ENCODE peak calls at places on chromosomes 5 and 9, in four cellular contexts. Y is HepG2, W is A549, R is GM12878. Z is an unnamed sample.

GRCh38 chr5:148791334-148791667 is 35.1 kb upstream of the ADRB2 start:
- DNase-seq in Y (no peak), W (no peak), R (peak; percentile 77), Z (peak; percentile 84)

GRCh38 chr5:132489871-132490483 is 596 bp downstream of the IRF1 start:
- DNase-seq in Y (no peak), W (peak; percentile 25), R (no peak), Z (peak; percentile 43)

GRCh38 chr9:928363-929042 is 48.0 kb upstream of the DMRT3 start:
- DNase-seq in Y (peak; percentile 28), W (peak; percentile 48), R (no peak), Z (no peak)

GRCh38 chr9:138024831-138025291 is 147.3 kb downstream of the CACNA1B start:
- DNase-seq in Y (no peak), W (no peak), R (no peak), Z (no peak)

GRCh38 chr9:87259543-87259942 is 238.1 kb upstream of the DAPK1 start:
- DNase-seq in Y (no peak), W (no peak), R (peak; percentile 28), Z (no peak)

GRCh38 chr9:114428466-114428865 is 40.7 kb upstream of the AKNA start:
- DNase-seq in Y (no peak), W (no peak), R (no peak), Z (no peak)

GRCh38 chr9:98570055-98570454 is 138.7 kb downstream of the GABBR2 start:
- DNase-seq in Y (no peak), W (no peak), R (no peak), Z (no peak)

GRCh38 chr9:126613656-126614055 is at the start of gene LMX1B:
- DNase-seq in Y (no peak), W (peak; percentile 89), R (no peak), Z (peak; percentile 17)

GRCh38 chr5:154038241-154038603 is 488 bp downstream of the FAM114A2 start:
- DNase-seq in Y (peak; percentile 43), W (no peak), R (no peak), Z (no peak)

GRCh38 chr9:135130266-135130976 is 43.0 kb downstream of the OLFM1 start:
- DNase-seq in Y (no peak), W (peak; percentile 67), R (peak; percentile 13), Z (no peak)

GRCh38 chr9:90953200-90953599 is 151.6 kb downstream of the SYK start:
- DNase-seq in Y (no peak), W (no peak), R (no peak), Z (no peak)

GRCh38 chr5:75885849-75886596 is 168.8 kb upstream of the POC5 start:
- DNase-seq in Y (no peak), W (no peak), R (no peak), Z (no peak)

GRCh38 chr9:17319822-17320221 is 185.0 kb downstream of the CNTLN start:
- DNase-seq in Y (no peak), W (no peak), R (no peak), Z (peak; percentile 4)

GRCh38 chr5:139295692-139296091 is 2.2 kb downstream of the MATR3 start:
- DNase-seq in Y (no peak), W (no peak), R (no peak), Z (peak; percentile 39)

GRCh38 chr9:37332581-37332980 is 89.9 kb upstream of the GRHPR start:
- DNase-seq in Y (no peak), W (no peak), R (no peak), Z (no peak)

GRCh38 chr9:37327553-37327952 is 94.9 kb upstream of the GRHPR start:
- DNase-seq in Y (no peak), W (no peak), R (no peak), Z (no peak)

GRCh38 chr9:37331871-37332270 is 90.6 kb upstream of the GRHPR start:
- DNase-seq in Y (no peak), W (no peak), R (no peak), Z (no peak)

GRCh38 chr9:37328561-37329227 is 93.8 kb upstream of the GRHPR start:
- DNase-seq in Y (no peak), W (no peak), R (no peak), Z (no peak)

DNA sequence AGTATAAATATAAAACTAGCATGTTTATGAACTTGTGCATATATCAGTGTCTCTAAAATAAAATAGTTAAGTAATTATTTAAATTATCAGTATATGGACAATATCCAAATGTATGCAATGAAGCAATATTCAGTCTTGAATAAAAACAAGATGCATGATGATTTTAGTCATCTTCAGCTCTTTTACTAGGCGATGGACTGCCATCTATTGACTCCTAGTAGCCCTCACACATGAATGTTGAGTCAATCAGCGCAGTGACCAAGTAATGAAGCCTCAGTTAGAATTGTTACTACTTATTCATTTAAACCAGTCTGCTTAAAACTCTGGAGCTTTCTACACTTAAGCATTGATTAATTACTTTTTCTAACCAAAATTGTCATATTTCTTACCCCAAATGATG is 92.9 kb upstream of the GRHPR start:
- DNase-seq in Y (no peak), W (peak; percentile 68), R (no peak), Z (peak; percentile 50)
- TF ChIP-seq RFX5 in Y (no peak), W (no peak), R (no peak), Z (no peak)

GRCh38 chr9:136519263-136520052 is 26.4 kb downstream of the NOTCH1 start:
- DNase-seq in Y (no peak), W (no peak), R (no peak), Z (no peak)

GRCh38 chr9:136521541-136521940 is 24.3 kb downstream of the NOTCH1 start:
- DNase-seq in Y (no peak), W (no peak), R (no peak), Z (no peak)

GRCh38 chr9:136525207-136525606 is 20.6 kb downstream of the NOTCH1 start:
- DNase-seq in Y (no peak), W (no peak), R (no peak), Z (no peak)

GRCh38 chr9:136520053-136520540 is 25.8 kb downstream of the NOTCH1 start:
- DNase-seq in Y (peak; percentile 80), W (peak; percentile 72), R (no peak), Z (no peak)

DNA sequence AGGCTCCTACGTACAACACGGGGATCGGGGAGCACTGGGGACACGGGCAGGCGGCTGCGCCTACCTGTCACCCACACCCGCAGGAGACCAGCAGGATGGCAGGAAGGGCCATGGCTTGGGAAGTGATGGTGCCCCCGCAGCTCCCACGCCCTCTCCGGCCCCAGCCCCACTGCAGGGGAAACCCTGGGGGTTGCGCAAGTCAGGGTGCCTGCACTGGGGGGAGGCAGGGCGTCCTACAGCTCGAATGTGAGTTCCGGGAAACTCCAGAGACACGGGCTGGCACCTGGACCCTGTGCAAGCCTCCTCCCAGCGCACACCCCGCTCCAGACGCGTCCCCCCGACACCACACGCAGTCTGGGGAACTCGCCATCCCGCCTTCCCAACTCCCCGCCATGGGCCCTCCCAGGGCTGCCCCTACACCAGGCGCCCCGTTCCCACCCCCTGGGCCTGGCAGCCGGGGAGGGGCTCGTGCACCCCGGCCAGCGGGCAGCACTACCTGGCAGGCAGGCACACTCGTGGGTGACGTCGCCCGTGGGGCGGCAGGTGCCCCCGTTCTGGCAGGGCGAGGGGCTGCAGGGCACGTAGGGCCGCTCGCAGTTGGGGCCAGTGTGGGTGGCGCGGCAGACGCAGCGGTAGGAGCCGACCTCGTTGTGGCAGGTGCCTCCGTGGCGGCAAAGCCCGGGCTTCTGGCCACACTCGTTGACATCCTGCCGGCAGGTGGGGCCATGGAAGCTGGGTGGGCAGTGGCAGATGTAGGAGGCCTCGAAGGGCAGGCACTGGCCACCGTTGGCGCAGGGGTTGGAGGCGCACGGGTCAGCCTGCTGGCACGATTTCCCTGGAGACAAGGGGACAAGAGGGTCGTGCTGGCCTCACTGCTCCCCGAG is 23.3 kb downstream of the NOTCH1 start:
- DNase-seq in Y (no peak), W (no peak), R (no peak), Z (no peak)
- TF ChIP-seq RFX5 in Y (no peak), W (no peak), R (no peak), Z (no peak)

DNA sequence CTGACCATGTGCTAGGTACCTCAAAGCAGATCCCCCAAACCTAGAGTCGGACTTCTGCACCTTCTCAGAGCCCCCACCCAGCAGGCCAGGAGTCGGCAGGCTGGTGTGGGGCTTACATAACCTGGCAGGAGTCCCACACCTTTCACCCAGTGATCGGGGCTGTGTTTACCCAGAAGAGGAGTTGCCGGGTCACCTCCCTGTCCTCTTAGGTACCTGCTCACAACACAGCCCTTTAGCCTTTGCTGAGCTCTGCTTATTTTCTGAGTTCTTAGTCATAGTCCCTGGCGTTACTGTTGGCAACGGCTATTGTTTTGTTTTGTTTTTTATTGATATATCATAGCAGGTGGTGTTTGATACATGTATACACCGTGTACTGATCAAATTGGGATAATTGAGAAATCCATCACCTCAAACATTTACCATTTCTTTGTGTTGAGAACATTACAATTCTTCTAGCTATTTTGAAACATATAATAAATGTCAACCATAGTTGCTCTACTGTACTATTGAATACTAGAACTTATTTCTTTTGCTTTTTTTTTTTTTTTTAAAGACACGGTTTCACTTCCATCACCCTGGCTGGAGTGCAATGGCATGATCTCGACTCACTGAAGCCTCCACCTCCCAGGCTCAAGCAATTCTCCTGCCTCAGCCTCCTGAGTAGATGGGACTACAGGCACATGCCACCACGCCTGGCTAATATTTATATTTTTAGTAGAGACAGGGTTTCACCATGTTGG is 10.4 kb upstream of the EEIG1 start:
- DNase-seq in Y (peak; percentile 79), W (peak; percentile 58), R (no peak), Z (no peak)
- TF ChIP-seq RFX5 in Y (no peak), W (no peak), R (no peak), Z (no peak)

DNA sequence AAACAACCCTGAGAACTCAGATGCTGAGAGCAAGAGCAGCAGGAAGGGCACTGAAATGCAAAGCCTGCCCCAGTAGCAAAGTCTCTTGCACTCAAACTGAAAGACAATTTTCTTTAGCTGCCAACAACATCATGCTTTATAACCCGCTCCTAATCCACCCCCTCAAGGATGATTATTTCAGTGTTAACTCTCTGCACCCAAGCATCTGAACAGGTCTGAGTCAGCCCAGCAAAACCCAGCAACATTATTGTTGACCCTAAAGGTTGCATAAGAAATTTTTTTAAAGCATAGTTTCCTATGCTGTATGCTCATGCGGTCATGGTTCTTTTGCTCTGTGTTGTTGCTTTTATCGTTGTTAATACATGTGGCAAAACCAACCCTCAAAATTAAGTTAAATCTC is 440.5 kb upstream of the MPDZ start:
- DNase-seq in Y (no peak), W (no peak), R (no peak), Z (peak; percentile 84)
- TF ChIP-seq RFX5 in Y (no peak), W (no peak), R (no peak), Z (no peak)

DNA sequence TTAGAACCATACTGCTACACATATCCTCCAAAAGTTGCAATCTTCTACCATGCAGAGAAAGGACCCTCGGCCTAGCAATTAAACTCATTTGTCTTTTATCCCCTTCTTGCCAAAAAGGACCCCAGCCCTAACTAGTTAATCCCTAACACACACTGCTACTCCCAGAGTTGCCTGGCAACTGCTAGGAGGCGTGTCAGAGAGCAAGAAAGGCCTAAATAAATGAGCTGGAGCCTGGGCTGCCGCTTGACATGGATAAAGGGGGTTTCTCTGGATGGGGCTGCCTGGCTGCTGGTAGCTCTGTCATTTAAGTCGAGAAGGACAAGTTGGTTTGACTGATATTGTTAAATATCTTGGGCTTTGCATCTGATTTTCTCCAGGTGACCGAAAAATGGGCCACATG is 194.8 kb downstream of the CRB2 start:
- DNase-seq in Y (no peak), W (no peak), R (no peak), Z (no peak)
- TF ChIP-seq RFX5 in Y (no peak), W (no peak), R (no peak), Z (no peak)

Z was measured in IMR-90.